ENCODE peak calls at places on chromosomes 1 and 21, in seven cellular contexts. One of them, this sample, is unnamed.

GRCh38 chr1:87091425-87091824 is 177.0 kb downstream of the HS2ST1 start:
- DNase-seq in keratinocyte: no peak
- DNase-seq in Peyer's patch: no peak
- DNase-seq in choroid plexus epithelial cell: no peak
- DNase-seq in cardiac fibroblast: no peak
- DNase-seq in PC-3: no peak
- DNase-seq in HCT116: no peak
- DNase-seq in this sample: no peak

GRCh38 chr1:152533327-152533938 is 19.2 kb downstream of the CRCT1 start:
- DNase-seq in keratinocyte: peak
- DNase-seq in Peyer's patch: no peak
- DNase-seq in choroid plexus epithelial cell: peak
- DNase-seq in cardiac fibroblast: peak
- DNase-seq in PC-3: peak
- DNase-seq in HCT116: peak
- DNase-seq in this sample: peak

GRCh38 chr21:34545079-34545884 is 33.3 kb upstream of the KCNE1 start:
- DNase-seq in keratinocyte: no peak
- DNase-seq in Peyer's patch: no peak
- DNase-seq in choroid plexus epithelial cell: peak
- DNase-seq in cardiac fibroblast: peak
- DNase-seq in PC-3: peak
- DNase-seq in HCT116: peak
- DNase-seq in this sample: peak

GRCh38 chr1:31787261-31787660 is 23.1 kb upstream of the ADGRB2 start:
- DNase-seq in keratinocyte: no peak
- DNase-seq in Peyer's patch: no peak
- DNase-seq in choroid plexus epithelial cell: no peak
- DNase-seq in cardiac fibroblast: no peak
- DNase-seq in PC-3: no peak
- DNase-seq in HCT116: no peak
- DNase-seq in this sample: no peak

GRCh38 chr21:43893536-43894205 is 28.6 kb downstream of the AGPAT3 start:
- DNase-seq in keratinocyte: no peak
- DNase-seq in Peyer's patch: no peak
- DNase-seq in choroid plexus epithelial cell: no peak
- DNase-seq in cardiac fibroblast: no peak
- DNase-seq in PC-3: no peak
- DNase-seq in HCT116: no peak
- DNase-seq in this sample: no peak

GRCh38 chr1:51044199-51044598 is 57.8 kb upstream of the C1orf185 start:
- DNase-seq in keratinocyte: no peak
- DNase-seq in Peyer's patch: no peak
- DNase-seq in choroid plexus epithelial cell: no peak
- DNase-seq in cardiac fibroblast: no peak
- DNase-seq in PC-3: no peak
- DNase-seq in HCT116: no peak
- DNase-seq in this sample: no peak

GRCh38 chr1:151520359-151520758 is 9.2 kb downstream of the CGN start:
- DNase-seq in keratinocyte: no peak
- DNase-seq in Peyer's patch: no peak
- DNase-seq in choroid plexus epithelial cell: no peak
- DNase-seq in cardiac fibroblast: no peak
- DNase-seq in PC-3: no peak
- DNase-seq in HCT116: no peak
- DNase-seq in this sample: no peak

GRCh38 chr1:109547412-109548320 is 749 bp upstream of the GNAI3 start:
- DNase-seq in keratinocyte: no peak
- DNase-seq in Peyer's patch: peak
- DNase-seq in choroid plexus epithelial cell: peak
- DNase-seq in cardiac fibroblast: peak
- DNase-seq in PC-3: peak
- DNase-seq in HCT116: no peak
- DNase-seq in this sample: no peak

GRCh38 chr1:232630047-232630893 is at the start of gene SIPA1L2:
- DNase-seq in keratinocyte: no peak
- DNase-seq in Peyer's patch: peak
- DNase-seq in choroid plexus epithelial cell: peak
- DNase-seq in cardiac fibroblast: peak
- DNase-seq in PC-3: peak
- DNase-seq in HCT116: peak
- DNase-seq in this sample: peak

GRCh38 chr1:225896937-225897549 is 8.1 kb upstream of the LEFTY1 start:
- DNase-seq in keratinocyte: no peak
- DNase-seq in Peyer's patch: peak
- DNase-seq in choroid plexus epithelial cell: peak
- DNase-seq in cardiac fibroblast: peak
- DNase-seq in PC-3: peak
- DNase-seq in HCT116: peak
- DNase-seq in this sample: peak

GRCh38 chr1:79887059-79887458 is 880.5 kb upstream of the ADGRL4 start:
- DNase-seq in keratinocyte: no peak
- DNase-seq in Peyer's patch: no peak
- DNase-seq in choroid plexus epithelial cell: no peak
- DNase-seq in cardiac fibroblast: no peak
- DNase-seq in PC-3: no peak
- DNase-seq in HCT116: no peak
- DNase-seq in this sample: no peak

GRCh38 chr1:219806020-219806419 is 122.3 kb downstream of the SLC30A10 start:
- DNase-seq in keratinocyte: no peak
- DNase-seq in Peyer's patch: no peak
- DNase-seq in choroid plexus epithelial cell: no peak
- DNase-seq in cardiac fibroblast: no peak
- DNase-seq in PC-3: no peak
- DNase-seq in HCT116: no peak
- DNase-seq in this sample: no peak

GRCh38 chr1:66302810-66303209 is 231.1 kb upstream of the SGIP1 start:
- DNase-seq in keratinocyte: no peak
- DNase-seq in Peyer's patch: no peak
- DNase-seq in choroid plexus epithelial cell: peak
- DNase-seq in cardiac fibroblast: peak
- DNase-seq in PC-3: peak
- DNase-seq in HCT116: no peak
- DNase-seq in this sample: no peak

GRCh38 chr1:178023181-178023618 is 53.3 kb upstream of the SEC16B start:
- DNase-seq in keratinocyte: no peak
- DNase-seq in Peyer's patch: no peak
- DNase-seq in choroid plexus epithelial cell: no peak
- DNase-seq in cardiac fibroblast: no peak
- DNase-seq in PC-3: peak
- DNase-seq in HCT116: no peak
- DNase-seq in this sample: no peak

GRCh38 chr1:101239095-101240040 is 2.5 kb downstream of the S1PR1 start:
- DNase-seq in keratinocyte: no peak
- DNase-seq in Peyer's patch: peak
- DNase-seq in choroid plexus epithelial cell: no peak
- DNase-seq in cardiac fibroblast: no peak
- DNase-seq in PC-3: no peak
- DNase-seq in HCT116: no peak
- DNase-seq in this sample: no peak

GRCh38 chr1:21742578-21742977 is 40.4 kb downstream of the USP48 start:
- DNase-seq in keratinocyte: no peak
- DNase-seq in Peyer's patch: no peak
- DNase-seq in choroid plexus epithelial cell: peak
- DNase-seq in cardiac fibroblast: no peak
- DNase-seq in PC-3: no peak
- DNase-seq in HCT116: no peak
- DNase-seq in this sample: no peak

GRCh38 chr21:37176716-37177115 is 90.4 kb downstream of the VPS26C start:
- DNase-seq in keratinocyte: no peak
- DNase-seq in Peyer's patch: no peak
- DNase-seq in choroid plexus epithelial cell: no peak
- DNase-seq in cardiac fibroblast: no peak
- DNase-seq in PC-3: peak
- DNase-seq in HCT116: no peak
- DNase-seq in this sample: peak

DNA sequence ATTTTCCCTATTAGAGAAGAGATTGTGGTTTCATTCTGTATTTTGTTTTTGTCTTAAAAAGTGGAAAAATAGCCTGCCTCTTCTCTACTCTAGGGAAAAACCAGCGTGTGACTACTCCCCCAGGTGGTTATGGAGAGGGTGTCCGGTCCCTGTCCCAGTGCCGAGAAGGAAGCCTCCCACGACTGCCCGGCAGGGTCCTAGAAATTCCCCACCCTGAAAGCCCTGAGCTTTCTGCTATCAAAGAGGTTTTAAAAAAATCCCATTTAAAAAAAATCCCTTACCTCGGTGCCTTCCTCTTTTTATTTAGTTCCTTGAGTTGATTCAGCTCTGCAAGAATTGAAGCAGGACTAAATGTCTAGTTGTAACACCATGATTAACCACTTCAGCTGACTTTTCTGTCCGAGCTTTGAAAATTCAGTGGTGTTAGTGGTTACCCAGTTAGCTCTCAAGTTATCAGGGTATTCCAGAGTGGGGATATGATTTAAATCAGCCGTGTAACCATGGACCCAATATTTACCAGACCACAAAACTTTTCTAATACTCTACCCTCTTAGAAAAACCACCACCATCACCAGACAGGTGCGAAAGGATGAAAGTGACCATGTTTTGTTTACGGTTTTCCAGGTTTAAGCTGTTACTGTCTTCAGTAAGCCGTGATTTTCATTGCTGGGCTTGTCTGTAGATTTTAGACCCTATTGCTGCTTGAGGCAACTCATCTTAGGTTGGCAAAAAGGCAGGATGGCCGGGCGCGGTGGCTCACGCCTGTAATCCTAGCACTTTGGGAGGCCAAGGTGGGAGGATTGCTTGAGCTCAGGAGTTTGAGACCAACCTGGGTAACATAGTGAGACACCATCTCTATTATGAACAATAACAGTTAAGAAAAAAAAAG is 34.9 kb upstream of the TDRD10 start:
- DNase-seq in keratinocyte: no peak
- DNase-seq in Peyer's patch: no peak
- DNase-seq in choroid plexus epithelial cell: peak
- DNase-seq in cardiac fibroblast: peak
- DNase-seq in PC-3: no peak
- DNase-seq in HCT116: no peak
- DNase-seq in this sample: no peak
- TF ChIP-seq CTCF in keratinocyte: no peak
- TF ChIP-seq CTCF in Peyer's patch: no peak
- TF ChIP-seq CTCF in choroid plexus epithelial cell: peak
- TF ChIP-seq CTCF in cardiac fibroblast: peak
- TF ChIP-seq CTCF in PC-3: peak
- TF ChIP-seq CTCF in HCT116: no peak
- TF ChIP-seq CTCF in this sample: no peak

GRCh38 chr1:229024528-229025119 is 246.3 kb upstream of the RAB4A start:
- DNase-seq in keratinocyte: peak
- DNase-seq in Peyer's patch: no peak
- DNase-seq in choroid plexus epithelial cell: peak
- DNase-seq in cardiac fibroblast: peak
- DNase-seq in PC-3: peak
- DNase-seq in HCT116: peak
- DNase-seq in this sample: peak
- TF ChIP-seq CTCF in keratinocyte: no peak
- TF ChIP-seq CTCF in Peyer's patch: no peak
- TF ChIP-seq CTCF in choroid plexus epithelial cell: peak
- TF ChIP-seq CTCF in cardiac fibroblast: no peak
- TF ChIP-seq CTCF in PC-3: no peak
- TF ChIP-seq CTCF in HCT116: no peak
- TF ChIP-seq CTCF in this sample: no peak

DNA sequence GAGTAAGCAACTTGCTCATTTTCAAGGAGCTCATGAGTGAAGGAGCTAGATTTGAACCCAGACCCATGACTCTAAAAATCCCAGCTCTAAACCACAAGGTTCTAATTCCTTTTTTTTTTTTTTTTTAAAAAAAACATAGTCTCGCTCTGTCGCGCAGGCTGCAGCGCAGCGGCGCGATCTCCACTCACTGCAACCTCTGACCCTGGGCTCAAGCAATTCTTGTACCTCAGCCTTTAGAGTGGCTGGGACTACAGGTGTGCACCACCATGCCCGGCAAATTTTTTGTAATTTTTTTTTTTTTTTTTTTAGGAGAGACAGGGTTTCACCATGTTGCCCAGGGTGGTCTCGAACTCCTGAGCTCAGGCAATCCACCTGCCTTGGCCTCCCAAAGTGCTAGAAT is 13.8 kb downstream of the SRSF4 start:
- DNase-seq in keratinocyte: no peak
- DNase-seq in Peyer's patch: no peak
- DNase-seq in choroid plexus epithelial cell: no peak
- DNase-seq in cardiac fibroblast: no peak
- DNase-seq in PC-3: no peak
- DNase-seq in HCT116: no peak
- DNase-seq in this sample: no peak
- TF ChIP-seq CTCF in keratinocyte: no peak
- TF ChIP-seq CTCF in Peyer's patch: no peak
- TF ChIP-seq CTCF in choroid plexus epithelial cell: no peak
- TF ChIP-seq CTCF in cardiac fibroblast: no peak
- TF ChIP-seq CTCF in PC-3: no peak
- TF ChIP-seq CTCF in HCT116: no peak
- TF ChIP-seq CTCF in this sample: no peak

DNA sequence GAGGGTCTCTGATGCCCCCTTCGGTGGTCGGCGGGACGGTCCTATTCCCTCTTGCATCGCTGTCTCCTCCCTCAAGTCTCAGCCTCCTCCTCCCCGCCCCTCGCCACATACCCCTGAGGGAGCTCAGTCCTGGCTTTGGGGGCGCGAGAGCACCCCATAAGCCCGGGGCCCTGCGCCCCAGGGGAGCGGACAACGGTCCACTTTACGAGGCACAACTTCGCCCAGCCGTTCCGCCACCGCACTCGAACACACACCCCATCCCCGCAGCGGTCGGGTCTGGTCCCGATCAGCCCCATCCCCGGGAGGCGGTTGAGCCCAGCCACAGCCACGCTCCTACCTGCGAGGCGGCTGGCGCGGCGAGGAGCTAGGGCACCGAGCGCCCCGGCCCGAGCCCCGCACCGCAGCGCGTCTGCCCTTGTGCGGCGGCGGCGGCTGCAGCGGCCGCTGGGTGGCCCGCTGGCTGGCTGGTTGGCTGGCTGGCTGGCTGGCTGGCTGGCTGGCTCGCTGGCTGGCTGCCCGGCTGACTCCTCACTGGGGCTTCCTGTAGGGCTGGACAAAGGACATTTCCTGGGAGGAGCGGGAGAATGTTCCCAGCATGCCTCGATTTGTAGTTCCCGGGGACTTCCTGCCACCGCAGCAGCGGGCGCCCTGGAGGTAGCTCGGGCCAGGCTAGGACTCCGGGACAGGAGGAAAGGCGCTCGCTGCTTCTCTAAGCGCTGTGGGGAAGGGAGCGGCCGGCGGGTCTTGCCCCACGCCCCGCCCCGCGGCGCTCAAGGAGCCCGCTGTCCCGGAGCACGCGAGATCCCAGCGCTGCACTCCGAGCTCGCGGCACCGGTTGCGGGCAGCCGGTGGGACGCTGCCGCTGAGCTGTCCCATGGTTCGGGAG is at the start of gene ZNF697:
- DNase-seq in keratinocyte: peak
- DNase-seq in Peyer's patch: peak
- DNase-seq in choroid plexus epithelial cell: peak
- DNase-seq in cardiac fibroblast: peak
- DNase-seq in PC-3: peak
- DNase-seq in HCT116: peak
- DNase-seq in this sample: peak
- TF ChIP-seq CTCF in keratinocyte: no peak
- TF ChIP-seq CTCF in Peyer's patch: peak
- TF ChIP-seq CTCF in choroid plexus epithelial cell: peak
- TF ChIP-seq CTCF in cardiac fibroblast: peak
- TF ChIP-seq CTCF in PC-3: no peak
- TF ChIP-seq CTCF in HCT116: no peak
- TF ChIP-seq CTCF in this sample: no peak

This sample was measured in Calu3.